ENCODE peak calls at places on chromosomes 1 and 21, in nine cellular contexts. One of them, this sample, is unnamed.

GRCh38 chr1:246907472-246907871 is 24.3 kb downstream of the AHCTF1 start:
- DNase-seq in fibroblast of lung: peak
- DNase-seq in tibial nerve: peak
- DNase-seq in tibial artery: no peak
- DNase-seq in fibroblast of pulmonary artery: peak
- DNase-seq in foreskin fibroblast: no peak
- DNase-seq in left ventricle myocardium inferior: no peak
- DNase-seq in fibroblast of mammary gland: peak
- DNase-seq in esophagus muscularis mucosa: no peak
- DNase-seq in this sample: peak

GRCh38 chr1:31705080-31705866 is 1.5 kb upstream of the COL16A1 start:
- DNase-seq in tibial nerve: peak
- DNase-seq in tibial artery: peak
- DNase-seq in fibroblast of lung: peak
- DNase-seq in fibroblast of mammary gland: peak
- DNase-seq in foreskin fibroblast: peak
- DNase-seq in esophagus muscularis mucosa: no peak
- DNase-seq in fibroblast of pulmonary artery: peak
- DNase-seq in left ventricle myocardium inferior: peak
- DNase-seq in this sample: no peak

GRCh38 chr1:153945131-153945794 is 1.3 kb downstream of the DENND4B start:
- DNase-seq in foreskin fibroblast: no peak
- DNase-seq in tibial artery: peak
- DNase-seq in fibroblast of pulmonary artery: peak
- DNase-seq in fibroblast of mammary gland: peak
- DNase-seq in tibial nerve: peak
- DNase-seq in esophagus muscularis mucosa: no peak
- DNase-seq in left ventricle myocardium inferior: peak
- DNase-seq in fibroblast of lung: peak
- DNase-seq in this sample: no peak

GRCh38 chr1:27335506-27336422 is 6.1 kb upstream of the SYTL1 start:
- DNase-seq in fibroblast of pulmonary artery: no peak
- DNase-seq in fibroblast of lung: no peak
- DNase-seq in tibial artery: no peak
- DNase-seq in fibroblast of mammary gland: no peak
- DNase-seq in left ventricle myocardium inferior: no peak
- DNase-seq in foreskin fibroblast: no peak
- DNase-seq in tibial nerve: no peak
- DNase-seq in esophagus muscularis mucosa: no peak
- DNase-seq in this sample: no peak

GRCh38 chr21:33058468-33059318 is 11.2 kb upstream of the OLIG1 start:
- DNase-seq in foreskin fibroblast: no peak
- DNase-seq in fibroblast of pulmonary artery: no peak
- DNase-seq in tibial nerve: no peak
- DNase-seq in fibroblast of lung: no peak
- DNase-seq in tibial artery: no peak
- DNase-seq in fibroblast of mammary gland: no peak
- DNase-seq in left ventricle myocardium inferior: peak
- DNase-seq in esophagus muscularis mucosa: no peak
- DNase-seq in this sample: no peak

GRCh38 chr1:25563330-25564215 is 20.2 kb downstream of the LDLRAP1 start:
- DNase-seq in tibial nerve: no peak
- DNase-seq in tibial artery: no peak
- DNase-seq in left ventricle myocardium inferior: no peak
- DNase-seq in foreskin fibroblast: no peak
- DNase-seq in fibroblast of lung: no peak
- DNase-seq in fibroblast of pulmonary artery: no peak
- DNase-seq in esophagus muscularis mucosa: no peak
- DNase-seq in fibroblast of mammary gland: no peak
- DNase-seq in this sample: no peak

GRCh38 chr21:27246741-27247140 is 279.9 kb upstream of the ADAMTS5 start:
- DNase-seq in fibroblast of pulmonary artery: peak
- DNase-seq in tibial nerve: no peak
- DNase-seq in fibroblast of lung: peak
- DNase-seq in fibroblast of mammary gland: peak
- DNase-seq in esophagus muscularis mucosa: no peak
- DNase-seq in foreskin fibroblast: peak
- DNase-seq in left ventricle myocardium inferior: no peak
- DNase-seq in tibial artery: no peak
- DNase-seq in this sample: no peak

GRCh38 chr1:196873385-196873784 is 14.5 kb upstream of the CFHR4 start:
- DNase-seq in left ventricle myocardium inferior: no peak
- DNase-seq in esophagus muscularis mucosa: no peak
- DNase-seq in fibroblast of mammary gland: no peak
- DNase-seq in fibroblast of lung: peak
- DNase-seq in tibial nerve: no peak
- DNase-seq in tibial artery: no peak
- DNase-seq in foreskin fibroblast: no peak
- DNase-seq in fibroblast of pulmonary artery: no peak
- DNase-seq in this sample: no peak

GRCh38 chr1:234924450-234925355 is 203.9 kb downstream of the TOMM20 start:
- DNase-seq in left ventricle myocardium inferior: no peak
- DNase-seq in foreskin fibroblast: no peak
- DNase-seq in fibroblast of pulmonary artery: no peak
- DNase-seq in fibroblast of mammary gland: no peak
- DNase-seq in fibroblast of lung: no peak
- DNase-seq in esophagus muscularis mucosa: no peak
- DNase-seq in tibial nerve: no peak
- DNase-seq in tibial artery: peak
- DNase-seq in this sample: no peak

GRCh38 chr1:48552420-48552819 is 80.4 kb upstream of the SPATA6 start:
- DNase-seq in fibroblast of pulmonary artery: peak
- DNase-seq in tibial nerve: no peak
- DNase-seq in esophagus muscularis mucosa: no peak
- DNase-seq in tibial artery: no peak
- DNase-seq in foreskin fibroblast: no peak
- DNase-seq in fibroblast of mammary gland: peak
- DNase-seq in fibroblast of lung: no peak
- DNase-seq in left ventricle myocardium inferior: no peak
- DNase-seq in this sample: no peak

GRCh38 chr1:9070421-9071015 is 1.1 kb upstream of the SLC2A5 start:
- DNase-seq in fibroblast of mammary gland: no peak
- DNase-seq in fibroblast of lung: no peak
- DNase-seq in tibial nerve: no peak
- DNase-seq in tibial artery: no peak
- DNase-seq in esophagus muscularis mucosa: no peak
- DNase-seq in left ventricle myocardium inferior: no peak
- DNase-seq in foreskin fibroblast: no peak
- DNase-seq in fibroblast of pulmonary artery: no peak
- DNase-seq in this sample: no peak

GRCh38 chr1:109290998-109291397 is 8.1 kb upstream of the PSRC1 start:
- DNase-seq in fibroblast of pulmonary artery: no peak
- DNase-seq in esophagus muscularis mucosa: no peak
- DNase-seq in tibial nerve: peak
- DNase-seq in fibroblast of mammary gland: no peak
- DNase-seq in foreskin fibroblast: no peak
- DNase-seq in fibroblast of lung: no peak
- DNase-seq in tibial artery: no peak
- DNase-seq in left ventricle myocardium inferior: no peak
- DNase-seq in this sample: no peak

GRCh38 chr1:202187040-202187671 is 6.4 kb upstream of the LGR6 start:
- DNase-seq in foreskin fibroblast: no peak
- DNase-seq in left ventricle myocardium inferior: no peak
- DNase-seq in fibroblast of pulmonary artery: no peak
- DNase-seq in tibial artery: no peak
- DNase-seq in fibroblast of mammary gland: no peak
- DNase-seq in fibroblast of lung: no peak
- DNase-seq in tibial nerve: no peak
- DNase-seq in esophagus muscularis mucosa: no peak
- DNase-seq in this sample: no peak

GRCh38 chr1:89609781-89610456 is 23.0 kb upstream of the LRRC8C start:
- DNase-seq in tibial artery: no peak
- DNase-seq in foreskin fibroblast: no peak
- DNase-seq in left ventricle myocardium inferior: peak
- DNase-seq in esophagus muscularis mucosa: no peak
- DNase-seq in tibial nerve: no peak
- DNase-seq in fibroblast of lung: no peak
- DNase-seq in fibroblast of mammary gland: no peak
- DNase-seq in fibroblast of pulmonary artery: no peak
- DNase-seq in this sample: no peak

GRCh38 chr1:31745071-31745897 is 18.9 kb downstream of the ADGRB2 start:
- DNase-seq in tibial artery: peak
- DNase-seq in left ventricle myocardium inferior: peak
- DNase-seq in tibial nerve: peak
- DNase-seq in esophagus muscularis mucosa: no peak
- DNase-seq in fibroblast of pulmonary artery: peak
- DNase-seq in fibroblast of mammary gland: peak
- DNase-seq in fibroblast of lung: no peak
- DNase-seq in foreskin fibroblast: peak
- DNase-seq in this sample: no peak

GRCh38 chr1:21261551-21262281 is 28.5 kb downstream of the ECE1 start:
- DNase-seq in tibial nerve: peak
- DNase-seq in fibroblast of lung: peak
- DNase-seq in fibroblast of mammary gland: peak
- DNase-seq in esophagus muscularis mucosa: peak
- DNase-seq in foreskin fibroblast: peak
- DNase-seq in left ventricle myocardium inferior: peak
- DNase-seq in tibial artery: peak
- DNase-seq in fibroblast of pulmonary artery: peak
- DNase-seq in this sample: peak

GRCh38 chr1:14615539-14616218 is 17.2 kb downstream of the KAZN start:
- DNase-seq in esophagus muscularis mucosa: no peak
- DNase-seq in tibial nerve: no peak
- DNase-seq in left ventricle myocardium inferior: no peak
- DNase-seq in fibroblast of mammary gland: no peak
- DNase-seq in foreskin fibroblast: no peak
- DNase-seq in fibroblast of pulmonary artery: no peak
- DNase-seq in tibial artery: no peak
- DNase-seq in fibroblast of lung: no peak
- DNase-seq in this sample: no peak

GRCh38 chr1:191888996-191889622 is 269.2 kb upstream of the RGS18 start:
- DNase-seq in tibial nerve: no peak
- DNase-seq in fibroblast of lung: no peak
- DNase-seq in foreskin fibroblast: peak
- DNase-seq in fibroblast of pulmonary artery: peak
- DNase-seq in tibial artery: no peak
- DNase-seq in left ventricle myocardium inferior: no peak
- DNase-seq in esophagus muscularis mucosa: no peak
- DNase-seq in fibroblast of mammary gland: peak
- DNase-seq in this sample: no peak

DNA sequence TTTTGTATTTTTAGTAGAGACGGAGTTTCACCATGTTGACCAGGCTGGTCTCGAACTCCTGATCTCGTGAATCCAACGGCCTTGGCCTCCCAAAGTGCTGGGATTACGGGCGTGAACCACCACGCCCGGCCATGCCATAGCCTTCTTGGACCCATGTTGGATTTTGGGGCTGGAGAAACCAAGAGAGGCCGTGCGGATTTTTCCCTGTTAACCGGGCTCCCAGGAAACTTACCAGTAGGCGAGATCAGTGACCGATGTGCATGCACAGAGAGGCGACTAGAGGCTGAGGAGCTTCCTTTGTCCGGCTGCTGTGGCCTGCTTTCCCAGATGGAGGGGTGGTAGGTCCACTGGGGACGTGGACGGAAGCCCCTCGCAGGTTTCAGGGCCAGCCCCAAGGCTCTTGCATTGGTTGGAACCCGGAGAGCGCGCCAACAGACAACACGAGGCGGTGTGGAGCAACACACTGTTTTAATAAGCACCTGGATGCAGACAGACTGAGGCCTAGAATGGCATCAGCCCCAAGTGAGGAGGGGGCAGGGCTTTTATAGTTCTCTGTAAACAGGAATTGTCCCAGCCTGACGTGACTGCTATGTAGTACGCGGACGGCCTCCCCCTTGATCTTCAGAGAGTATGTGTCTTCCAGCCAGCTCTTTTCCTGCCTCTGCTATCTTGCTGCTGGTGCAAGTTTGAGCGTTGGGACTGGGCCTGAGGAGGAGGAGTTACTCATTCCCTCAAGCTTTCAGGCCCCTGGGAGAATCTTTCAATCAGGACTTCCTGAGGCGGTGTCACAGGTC is at the start of gene ERVH48-1:
- DNase-seq in tibial artery: no peak
- DNase-seq in fibroblast of lung: no peak
- DNase-seq in fibroblast of mammary gland: no peak
- DNase-seq in esophagus muscularis mucosa: no peak
- DNase-seq in left ventricle myocardium inferior: no peak
- DNase-seq in tibial nerve: no peak
- DNase-seq in foreskin fibroblast: no peak
- DNase-seq in fibroblast of pulmonary artery: peak
- DNase-seq in this sample: no peak
- H3K4me3 ChIP-seq in tibial artery: no peak
- H3K4me3 ChIP-seq in fibroblast of lung: no peak
- H3K4me3 ChIP-seq in fibroblast of mammary gland: no peak
- H3K4me3 ChIP-seq in esophagus muscularis mucosa: no peak
- H3K4me3 ChIP-seq in left ventricle myocardium inferior: no peak
- H3K4me3 ChIP-seq in tibial nerve: no peak
- H3K4me3 ChIP-seq in foreskin fibroblast: no peak
- H3K4me3 ChIP-seq in fibroblast of pulmonary artery: no peak
- H3K4me3 ChIP-seq in this sample: no peak

GRCh38 chr1:176058686-176059085 is 148.4 kb downstream of the COP1 start:
- DNase-seq in fibroblast of lung: peak
- DNase-seq in foreskin fibroblast: no peak
- DNase-seq in fibroblast of pulmonary artery: no peak
- DNase-seq in left ventricle myocardium inferior: no peak
- DNase-seq in esophagus muscularis mucosa: no peak
- DNase-seq in tibial artery: no peak
- DNase-seq in fibroblast of mammary gland: no peak
- DNase-seq in tibial nerve: no peak
- DNase-seq in this sample: no peak
- TF ChIP-seq CTCF in fibroblast of lung: no peak
- TF ChIP-seq CTCF in foreskin fibroblast: no peak
- TF ChIP-seq CTCF in fibroblast of pulmonary artery: no peak
- TF ChIP-seq CTCF in left ventricle myocardium inferior: no peak
- TF ChIP-seq CTCF in esophagus muscularis mucosa: no peak
- TF ChIP-seq CTCF in tibial artery: no peak
- TF ChIP-seq CTCF in fibroblast of mammary gland: no peak
- TF ChIP-seq CTCF in tibial nerve: no peak
- TF ChIP-seq CTCF in this sample: no peak

GRCh38 chr1:95635820-95636219 is 401.8 kb downstream of the RWDD3 start:
- DNase-seq in left ventricle myocardium inferior: no peak
- DNase-seq in fibroblast of pulmonary artery: no peak
- DNase-seq in tibial nerve: no peak
- DNase-seq in fibroblast of mammary gland: no peak
- DNase-seq in tibial artery: no peak
- DNase-seq in esophagus muscularis mucosa: no peak
- DNase-seq in fibroblast of lung: no peak
- DNase-seq in foreskin fibroblast: no peak
- DNase-seq in this sample: no peak
- H3K4me3 ChIP-seq in left ventricle myocardium inferior: no peak
- H3K4me3 ChIP-seq in fibroblast of pulmonary artery: no peak
- H3K4me3 ChIP-seq in tibial nerve: no peak
- H3K4me3 ChIP-seq in fibroblast of mammary gland: no peak
- H3K4me3 ChIP-seq in tibial artery: no peak
- H3K4me3 ChIP-seq in esophagus muscularis mucosa: no peak
- H3K4me3 ChIP-seq in fibroblast of lung: no peak
- H3K4me3 ChIP-seq in foreskin fibroblast: no peak
- H3K4me3 ChIP-seq in this sample: no peak

GRCh38 chr1:6300342-6301141 is 39.6 kb upstream of the GPR153 start:
- DNase-seq in tibial nerve: no peak
- DNase-seq in left ventricle myocardium inferior: no peak
- DNase-seq in fibroblast of pulmonary artery: no peak
- DNase-seq in foreskin fibroblast: no peak
- DNase-seq in fibroblast of mammary gland: peak
- DNase-seq in tibial artery: no peak
- DNase-seq in fibroblast of lung: peak
- DNase-seq in esophagus muscularis mucosa: no peak
- DNase-seq in this sample: no peak
- TF ChIP-seq CTCF in tibial nerve: no peak
- TF ChIP-seq CTCF in left ventricle myocardium inferior: no peak
- TF ChIP-seq CTCF in fibroblast of pulmonary artery: no peak
- TF ChIP-seq CTCF in foreskin fibroblast: no peak
- TF ChIP-seq CTCF in fibroblast of mammary gland: no peak
- TF ChIP-seq CTCF in tibial artery: no peak
- TF ChIP-seq CTCF in fibroblast of lung: no peak
- TF ChIP-seq CTCF in esophagus muscularis mucosa: no peak
- TF ChIP-seq CTCF in this sample: no peak

This sample was measured in astrocyte of the cerebellum.